ENCODE peak calls at places on chromosomes 6 and 20, in seven cellular contexts. Y, A, J, M, O, P and W are unnamed samples.

GRCh38 chr20:20363449-20364015 is 4.4 kb upstream of the INSM1 start:
- DNase-seq in Y (no peak), A (no peak), J (no peak), M (no peak), O (no peak), P (peak; percentile 58), W (peak; percentile 26)

GRCh38 chr6:106509420-106510089 is 119.7 kb downstream of the RTN4IP1 start:
- DNase-seq in Y (peak; percentile 36), A (no peak), J (peak; percentile 29), M (no peak), O (no peak), P (peak; percentile 57), W (peak; percentile 33)

GRCh38 chr20:726160-726559 is 42.1 kb downstream of the SLC52A3 start:
- DNase-seq in Y (no peak), A (no peak), J (no peak), M (no peak), O (no peak), P (no peak), W (no peak)

GRCh38 chr6:453152-453551 is 61.6 kb downstream of the IRF4 start:
- DNase-seq in Y (no peak), A (no peak), J (no peak), M (no peak), O (no peak), P (peak; percentile 29), W (no peak)

GRCh38 chr6:21610376-21610775 is 16.8 kb downstream of the SOX4 start:
- DNase-seq in Y (no peak), A (no peak), J (no peak), M (no peak), O (no peak), P (no peak), W (no peak)

GRCh38 chr6:168410035-168410434 is 30.9 kb upstream of the SMOC2 start:
- DNase-seq in Y (no peak), A (no peak), J (no peak), M (no peak), O (no peak), P (peak; percentile 15), W (no peak)

GRCh38 chr6:33827546-33828451 is 24.0 kb upstream of the MLN start:
- DNase-seq in Y (no peak), A (no peak), J (no peak), M (no peak), O (no peak), P (no peak), W (no peak)

GRCh38 chr6:46632053-46632452 is 20.6 kb downstream of the CYP39A1 start:
- DNase-seq in Y (no peak), A (no peak), J (no peak), M (no peak), O (no peak), P (no peak), W (no peak)

GRCh38 chr6:107800564-107801164 is 23.4 kb downstream of the SCML4 start:
- DNase-seq in Y (no peak), A (no peak), J (no peak), M (no peak), O (peak; percentile 41), P (no peak), W (no peak)

GRCh38 chr20:45336530-45337366 is 11.5 kb downstream of the SDC4 start:
- DNase-seq in Y (no peak), A (no peak), J (no peak), M (no peak), O (peak; percentile 96), P (no peak), W (no peak)

GRCh38 chr20:9510926-9511325 is 3.5 kb upstream of the LAMP5 start:
- DNase-seq in Y (no peak), A (no peak), J (no peak), M (no peak), O (no peak), P (no peak), W (no peak)

GRCh38 chr6:16239798-16240123 is 1.4 kb downstream of the GMPR start:
- DNase-seq in Y (no peak), A (no peak), J (no peak), M (no peak), O (no peak), P (peak; percentile 81), W (no peak)

GRCh38 chr6:99219788-99220187 is 129.7 kb downstream of the FAXC start:
- DNase-seq in Y (peak; percentile 56), A (no peak), J (no peak), M (peak; percentile 51), O (peak; percentile 25), P (peak; percentile 93), W (peak; percentile 48)

GRCh38 chr6:139161817-139162284 is 27.0 kb downstream of the HECA start:
- DNase-seq in Y (no peak), A (no peak), J (peak; percentile 36), M (no peak), O (no peak), P (no peak), W (no peak)

GRCh38 chr6:13624871-13625288 is 9.7 kb downstream of the NOL7 start:
- DNase-seq in Y (no peak), A (no peak), J (no peak), M (no peak), O (peak; percentile 24), P (peak; percentile 62), W (no peak)

DNA sequence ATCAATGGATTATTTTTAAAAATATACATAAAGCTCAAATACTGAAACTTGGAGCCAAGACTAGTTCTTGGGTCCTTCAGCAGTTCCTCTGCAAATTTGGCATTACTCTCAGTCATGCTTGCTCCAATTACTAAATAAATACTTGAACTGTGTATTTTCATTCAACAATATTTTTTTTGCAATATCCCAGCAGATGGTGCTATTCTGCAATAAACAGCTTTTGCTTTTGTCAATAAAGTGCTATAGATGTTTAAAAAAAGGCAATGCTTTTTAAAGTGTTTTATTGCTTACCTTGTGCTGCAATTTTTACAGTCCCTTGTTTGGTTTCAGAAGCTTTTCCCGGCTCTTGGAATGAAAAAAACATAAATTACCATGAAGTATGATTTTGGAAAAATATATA is 243.4 kb downstream of the TRDN start:
- DNase-seq in Y (no peak), A (no peak), J (no peak), M (no peak), O (no peak), P (no peak), W (no peak)
- TF ChIP-seq CTCF in Y (peak; percentile 22), A (no peak), J (no peak), M (peak; percentile 18), O (peak; percentile 32), P (peak; percentile 48), W (no peak)

GRCh38 chr6:64280569-64280968 is 645.0 kb downstream of the PHF3 start:
- DNase-seq in Y (no peak), A (no peak), J (no peak), M (no peak), O (peak; percentile 8), P (no peak), W (peak; percentile 25)
- TF ChIP-seq CTCF in Y (no peak), A (no peak), J (no peak), M (peak; percentile 48), O (peak; percentile 28), P (peak; percentile 49), W (peak; percentile 41)

GRCh38 chr6:84568971-84569370 is 195.4 kb downstream of the TBX18 start:
- DNase-seq in Y (no peak), A (no peak), J (no peak), M (no peak), O (no peak), P (no peak), W (no peak)
- TF ChIP-seq CTCF in Y (no peak), A (no peak), J (no peak), M (peak; percentile 37), O (no peak), P (peak; percentile 56), W (no peak)

DNA sequence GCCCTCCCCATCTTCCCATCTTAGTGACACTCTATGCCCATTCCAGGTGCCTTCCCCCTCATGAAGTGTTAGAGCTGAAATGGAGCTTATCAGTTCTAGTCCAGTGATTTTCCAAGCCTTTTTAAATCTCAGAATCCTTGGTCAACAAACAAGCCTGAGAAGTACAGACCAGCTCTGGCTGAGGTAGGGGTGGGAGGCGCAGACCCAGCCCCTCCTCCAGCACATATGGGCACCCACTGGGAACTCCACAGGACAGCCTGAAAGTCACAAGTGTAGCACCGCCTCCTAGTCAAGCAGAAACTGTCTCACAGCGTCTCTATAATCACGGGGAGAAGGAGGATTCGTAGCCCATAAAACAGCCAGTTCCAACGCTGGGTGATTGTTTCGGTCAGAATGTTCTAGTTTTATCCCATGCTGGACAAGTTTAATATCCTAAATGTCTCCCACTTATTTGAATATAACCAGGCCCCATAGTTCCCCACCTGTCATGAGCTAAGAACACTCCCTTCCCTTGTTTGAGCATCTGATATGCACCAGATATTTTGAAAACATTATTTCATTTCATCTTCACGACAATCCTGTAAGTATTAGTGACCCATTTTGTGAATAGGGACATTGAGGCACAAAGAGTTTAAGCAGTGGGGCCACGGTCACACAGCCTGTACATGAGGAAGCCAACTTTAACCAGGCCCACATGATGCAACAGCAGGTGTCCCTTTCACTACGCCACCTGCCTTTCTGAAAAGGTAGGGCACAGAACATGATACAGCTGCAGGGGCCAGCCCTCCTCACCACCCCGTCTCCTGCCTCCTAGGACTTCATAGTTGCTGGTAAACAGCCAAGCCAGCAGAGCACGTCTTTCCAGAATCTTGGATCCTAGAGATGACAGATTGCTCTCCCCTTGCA is 40.1 kb downstream of the TRAF3IP2 start:
- DNase-seq in Y (no peak), A (no peak), J (no peak), M (peak; percentile 40), O (no peak), P (peak; percentile 67), W (no peak)
- TF ChIP-seq CTCF in Y (peak; percentile 14), A (no peak), J (no peak), M (peak; percentile 38), O (no peak), P (peak; percentile 67), W (no peak)

DNA sequence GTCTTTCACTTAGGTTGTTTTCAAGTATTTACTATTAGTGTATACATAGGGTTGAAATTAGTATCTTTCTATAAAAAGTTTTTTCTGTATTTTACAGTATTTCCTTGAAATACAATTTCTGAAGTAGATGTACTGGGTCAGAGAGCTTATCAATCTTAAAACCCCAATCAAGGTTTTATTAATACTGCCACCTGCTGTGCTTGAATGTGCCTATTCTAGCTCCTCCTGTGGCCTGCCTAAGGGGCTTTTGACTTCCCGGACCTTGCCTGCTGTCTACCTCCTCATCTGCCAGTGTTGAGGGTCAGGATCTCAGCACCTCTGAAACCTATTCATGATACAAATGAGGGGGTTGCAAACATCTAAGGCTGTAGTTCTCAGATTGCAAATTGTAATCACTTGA is 9.2 kb downstream of the PACRG start:
- DNase-seq in Y (no peak), A (no peak), J (no peak), M (no peak), O (no peak), P (no peak), W (no peak)
- TF ChIP-seq CTCF in Y (no peak), A (no peak), J (no peak), M (no peak), O (no peak), P (no peak), W (no peak)

GRCh38 chr6:84220809-84221409 is 6.5 kb downstream of the CEP162 start:
- DNase-seq in Y (no peak), A (no peak), J (no peak), M (no peak), O (no peak), P (no peak), W (no peak)
- TF ChIP-seq CTCF in Y (peak; percentile 91), A (no peak), J (peak; percentile 35), M (peak; percentile 35), O (peak; percentile 67), P (peak; percentile 81), W (peak; percentile 59)